ENCODE peak calls at places on chromosomes 1 and 21, in six cellular contexts. Y is K562, E is HCT116, Z is HepG2, X is H1, G is HEK293T. P is an unnamed sample.

GRCh38 chr1:100349276-100349675 is 3.0 kb upstream of the CDC14A start:
- DNase-seq in Y (no peak), E (no peak), Z (no peak), X (no peak), G (no peak), P (no peak)

GRCh38 chr1:32208891-32209309 is at the start of gene DCDC2B:
- DNase-seq in Y (no peak), E (no peak), Z (peak), X (no peak), G (no peak), P (no peak)

GRCh38 chr21:45074818-45075605 is 632 bp downstream of the ADARB1 start:
- DNase-seq in Y (peak), E (no peak), Z (no peak), X (peak), G (peak), P (peak)

GRCh38 chr1:100894622-100895539 is at the start of gene EXTL2:
- DNase-seq in Y (peak), E (peak), Z (peak), X (peak), G (peak), P (peak)

GRCh38 chr1:1542766-1543705 is 2.6 kb upstream of the TMEM240 start:
- DNase-seq in Y (peak), E (no peak), Z (no peak), X (no peak), G (no peak), P (no peak)

GRCh38 chr1:3774503-3775247 is 2.1 kb downstream of the SMIM1 start:
- DNase-seq in Y (peak), E (no peak), Z (no peak), X (no peak), G (no peak), P (no peak)

GRCh38 chr1:65724151-65724550 is 68.5 kb upstream of the PDE4B start:
- DNase-seq in Y (no peak), E (no peak), Z (no peak), X (no peak), G (no peak), P (no peak)

GRCh38 chr1:941588-942383 is 17.3 kb downstream of the NOC2L start:
- DNase-seq in Y (peak), E (no peak), Z (peak), X (peak), G (peak), P (peak)

GRCh38 chr1:186102559-186103148 is 272.4 kb downstream of the TPR start:
- DNase-seq in Y (no peak), E (no peak), Z (no peak), X (no peak), G (no peak), P (no peak)

GRCh38 chr1:37410815-37411214 is 63.6 kb upstream of the ZC3H12A start:
- DNase-seq in Y (peak), E (no peak), Z (peak), X (peak), G (peak), P (peak)

GRCh38 chr21:40276001-40276400 is 408.8 kb downstream of the PCP4 start:
- DNase-seq in Y (no peak), E (no peak), Z (no peak), X (no peak), G (no peak), P (no peak)

GRCh38 chr1:226496616-226497015 is 51.9 kb upstream of the STUM start:
- DNase-seq in Y (no peak), E (no peak), Z (no peak), X (peak), G (no peak), P (no peak)

GRCh38 chr1:19734472-19734999 is 65.2 kb downstream of the TMCO4 start:
- DNase-seq in Y (no peak), E (no peak), Z (no peak), X (no peak), G (no peak), P (no peak)

GRCh38 chr1:6059866-6060265 is 14.2 kb downstream of the KCNAB2 start:
- DNase-seq in Y (no peak), E (no peak), Z (no peak), X (no peak), G (no peak), P (no peak)

GRCh38 chr1:51445346-51446090 is 73.5 kb downstream of the EPS15 start:
- DNase-seq in Y (no peak), E (no peak), Z (no peak), X (no peak), G (no peak), P (no peak)

GRCh38 chr1:50829010-50829958 is 130.8 kb downstream of the FAF1 start:
- DNase-seq in Y (no peak), E (no peak), Z (no peak), X (no peak), G (no peak), P (no peak)

GRCh38 chr1:182392045-182393028 is 747 bp upstream of the GLUL start:
- DNase-seq in Y (no peak), E (no peak), Z (no peak), X (no peak), G (peak), P (peak)

GRCh38 chr21:29462475-29462874 is 163.8 kb downstream of the BACH1 start:
- DNase-seq in Y (no peak), E (no peak), Z (no peak), X (no peak), G (no peak), P (no peak)

GRCh38 chr1:66309006-66309741 is 224.8 kb upstream of the SGIP1 start:
- DNase-seq in Y (no peak), E (no peak), Z (no peak), X (no peak), G (no peak), P (no peak)

GRCh38 chr1:112893288-112894009 is 62.5 kb downstream of the SLC16A1 start:
- DNase-seq in Y (no peak), E (no peak), Z (no peak), X (no peak), G (no peak), P (no peak)

GRCh38 chr1:234186037-234186688 is 187.1 kb upstream of the COA6 start:
- DNase-seq in Y (no peak), E (peak), Z (peak), X (no peak), G (no peak), P (no peak)

GRCh38 chr1:197907846-197908616 is 5.6 kb downstream of the C1orf53 start:
- DNase-seq in Y (no peak), E (no peak), Z (no peak), X (no peak), G (no peak), P (no peak)

GRCh38 chr1:19424651-19425570 is 60.4 kb downstream of the CAPZB start:
- DNase-seq in Y (no peak), E (no peak), Z (peak), X (no peak), G (no peak), P (no peak)

GRCh38 chr1:31699341-31699891 is 4.4 kb downstream of the COL16A1 start:
- DNase-seq in Y (no peak), E (no peak), Z (no peak), X (no peak), G (no peak), P (no peak)

GRCh38 chr1:47227370-47228232 is 4.4 kb downstream of the TAL1 start:
- DNase-seq in Y (no peak), E (no peak), Z (no peak), X (no peak), G (no peak), P (no peak)

GRCh38 chr21:34243562-34243961 is 120.2 kb upstream of the KCNE2 start:
- DNase-seq in Y (no peak), E (peak), Z (peak), X (peak), G (peak), P (peak)
- TF ChIP-seq SP1 in Y (no peak), E (no peak), Z (no peak), X (no peak), G (no peak), P (no peak)

DNA sequence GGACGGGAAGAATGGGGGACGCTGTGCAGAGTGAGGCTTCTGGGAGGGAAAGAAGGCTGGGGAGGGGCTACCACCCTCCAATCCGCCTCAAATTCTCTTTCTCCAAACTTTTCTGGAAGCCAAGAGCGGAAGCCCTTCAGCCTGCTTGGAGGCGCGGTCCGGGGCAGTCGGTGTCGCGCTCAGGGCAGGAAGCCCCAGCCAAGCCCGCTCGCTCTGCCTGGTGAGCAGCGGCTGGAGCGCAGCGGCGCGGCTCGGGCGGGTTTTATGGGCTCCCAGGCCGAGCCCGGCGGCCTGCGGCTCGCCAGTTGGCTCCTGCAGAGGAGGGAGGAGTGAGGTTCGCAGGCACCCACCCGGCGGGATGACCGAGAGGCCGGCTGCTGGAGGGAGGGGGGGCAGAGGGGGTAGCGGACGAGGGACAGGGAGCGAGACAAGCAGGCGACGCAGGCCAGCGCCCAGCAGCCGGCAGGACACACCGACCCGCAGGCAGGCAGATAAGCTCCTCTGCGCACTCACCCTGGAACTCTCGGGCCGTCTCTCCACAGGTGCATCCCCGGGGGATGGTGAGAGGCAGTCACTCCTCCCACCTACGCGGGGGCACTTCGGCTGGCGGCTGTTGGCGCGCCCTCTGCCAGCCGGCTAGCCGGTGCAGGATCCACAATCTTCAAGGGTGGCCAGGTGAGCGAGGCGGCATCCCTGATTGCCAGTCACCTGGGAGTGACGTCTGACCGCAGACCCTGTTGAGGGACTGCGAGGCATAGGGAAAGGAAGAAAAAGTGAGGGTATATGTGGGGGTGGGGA is at the start of gene AVPR1B:
- DNase-seq in Y (no peak), E (no peak), Z (no peak), X (peak), G (peak), P (peak)
- TF ChIP-seq SP1 in Y (no peak), E (no peak), Z (no peak), X (no peak), G (no peak), P (peak)

GRCh38 chr1:204409111-204409510 is 2.5 kb downstream of the PPP1R15B start:
- DNase-seq in Y (no peak), E (no peak), Z (no peak), X (no peak), G (no peak), P (no peak)

GRCh38 chr1:204409878-204410763 is 1.5 kb downstream of the PPP1R15B start:
- DNase-seq in Y (no peak), E (no peak), Z (no peak), X (no peak), G (no peak), P (no peak)

GRCh38 chr1:204410764-204411450 is 710 bp downstream of the PPP1R15B start:
- DNase-seq in Y (no peak), E (no peak), Z (no peak), X (peak), G (no peak), P (peak)

GRCh38 chr1:204408602-204409001 is 3.0 kb downstream of the PPP1R15B start:
- DNase-seq in Y (no peak), E (no peak), Z (no peak), X (no peak), G (no peak), P (no peak)

DNA sequence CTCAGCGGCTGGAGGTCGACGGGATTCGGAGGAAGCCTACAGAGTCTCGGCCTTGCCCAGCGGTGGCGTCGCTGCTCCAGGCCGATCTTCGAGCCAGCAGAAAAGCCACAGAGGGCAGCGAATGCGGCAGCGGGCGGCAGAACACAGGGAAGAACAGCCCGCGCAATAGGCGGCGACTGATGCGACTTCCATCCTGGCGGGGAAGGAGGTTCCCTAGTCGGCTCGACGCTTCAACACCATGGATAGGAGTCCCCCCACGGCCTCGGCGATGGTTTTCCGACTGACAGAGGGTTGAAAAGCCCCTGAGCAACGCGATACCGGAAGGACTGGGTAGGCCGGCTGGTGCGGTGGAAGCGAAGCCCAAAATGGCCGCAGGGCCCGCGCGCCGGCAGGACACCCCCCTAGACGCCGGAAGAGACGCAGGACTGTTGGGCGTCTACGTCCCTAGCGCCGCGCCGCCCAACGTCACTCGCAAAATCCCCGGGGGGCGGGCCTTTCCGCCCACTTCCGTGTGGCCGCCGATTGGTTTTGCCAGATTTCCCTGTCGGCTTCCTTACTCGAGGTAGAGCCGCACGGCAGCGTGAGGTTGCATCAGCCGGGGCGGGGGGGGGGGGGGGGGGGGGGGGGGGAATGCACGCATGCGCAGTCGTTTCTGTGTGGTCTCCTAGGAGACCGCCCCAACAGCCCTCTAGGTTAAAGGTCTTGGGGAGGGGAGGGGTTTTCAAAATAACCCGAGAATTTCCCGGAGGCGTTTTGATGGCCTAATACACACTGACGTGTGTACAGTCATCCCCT is at the start of gene PPP1R15B:
- DNase-seq in Y (peak), E (peak), Z (peak), X (peak), G (peak), P (peak)
- TF ChIP-seq SP1 in Y (peak), E (peak), Z (no peak), X (no peak), G (no peak), P (peak)

DNA sequence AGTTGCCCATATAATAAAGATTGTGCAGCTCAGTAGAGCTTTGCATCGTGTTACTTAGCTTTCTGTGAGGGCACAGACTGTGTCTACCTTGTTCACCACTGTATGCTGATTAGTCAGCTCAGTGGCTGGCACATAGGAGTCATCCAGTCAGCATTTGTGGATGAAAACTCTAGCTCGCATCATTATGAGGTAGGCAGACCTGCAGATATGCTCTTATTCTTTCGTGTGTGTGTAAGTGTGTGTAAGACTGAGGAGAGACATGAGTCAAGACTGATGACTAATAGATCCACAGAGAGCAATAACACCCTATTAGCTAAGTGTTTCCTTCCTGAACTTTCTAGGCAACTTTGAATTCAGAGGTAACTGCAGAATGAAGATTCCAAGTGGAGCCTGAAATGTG is 17.1 kb downstream of the TTF2 start:
- DNase-seq in Y (no peak), E (peak), Z (no peak), X (no peak), G (no peak), P (no peak)
- TF ChIP-seq SP1 in Y (no peak), E (peak), Z (no peak), X (no peak), G (no peak), P (no peak)

DNA sequence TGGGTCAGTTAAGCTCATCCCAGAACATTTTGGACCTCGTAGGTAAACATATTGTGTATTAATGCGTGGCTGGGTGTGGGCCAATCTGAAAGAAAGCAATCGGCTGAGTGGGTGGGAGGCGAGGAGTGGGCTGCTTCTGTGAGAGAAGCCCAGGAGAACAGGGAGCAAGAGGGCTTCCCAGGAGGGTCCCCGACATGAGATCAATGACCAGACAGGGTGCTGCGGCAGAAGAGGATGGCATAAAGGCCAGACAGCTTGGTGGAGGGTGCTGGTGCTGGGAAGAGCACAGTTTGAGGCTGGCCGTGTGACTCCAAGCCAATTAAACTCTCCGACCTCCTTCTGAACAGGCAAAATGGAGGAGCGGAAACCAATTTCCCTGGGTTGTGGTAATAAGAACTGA is 63.1 kb downstream of the MEF2D start:
- DNase-seq in Y (no peak), E (no peak), Z (no peak), X (no peak), G (no peak), P (no peak)
- TF ChIP-seq SP1 in Y (no peak), E (no peak), Z (no peak), X (no peak), G (no peak), P (no peak)

GRCh38 chr1:236687273-236687672 is 974 bp downstream of the ACTN2 start:
- DNase-seq in Y (no peak), E (no peak), Z (no peak), X (no peak), G (no peak), P (no peak)
- TF ChIP-seq SP1 in Y (no peak), E (no peak), Z (no peak), X (no peak), G (no peak), P (no peak)

DNA sequence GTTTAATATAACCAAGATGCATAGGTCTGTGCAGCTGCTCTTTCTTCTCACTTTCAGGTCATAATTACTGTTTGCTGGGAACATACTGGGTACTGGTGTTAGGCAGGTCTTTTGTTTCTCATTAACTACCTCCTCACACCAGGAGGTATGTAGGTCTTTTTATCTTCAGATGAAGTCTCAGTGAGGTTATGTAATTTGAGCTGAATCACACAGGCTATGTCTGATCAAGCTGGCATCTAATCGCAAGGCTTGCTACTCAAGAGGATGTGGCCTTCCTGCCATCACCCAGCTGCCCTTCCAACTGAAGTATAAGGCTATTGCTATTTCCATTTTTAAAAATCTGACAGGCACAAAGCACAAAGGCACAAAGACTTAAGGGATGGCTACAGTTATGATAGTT is 96.4 kb downstream of the RUNX1 start:
- DNase-seq in Y (no peak), E (no peak), Z (no peak), X (no peak), G (no peak), P (no peak)
- TF ChIP-seq SP1 in Y (no peak), E (no peak), Z (no peak), X (no peak), G (no peak), P (no peak)

GRCh38 chr1:229229137-229229720 is 41.7 kb upstream of the RAB4A start:
- DNase-seq in Y (no peak), E (no peak), Z (no peak), X (peak), G (no peak), P (no peak)

GRCh38 chr1:229231754-229232119 is 39.2 kb upstream of the RAB4A start:
- DNase-seq in Y (no peak), E (no peak), Z (no peak), X (peak), G (no peak), P (no peak)

GRCh38 chr1:229229721-229230135 is 41.2 kb upstream of the RAB4A start:
- DNase-seq in Y (no peak), E (no peak), Z (peak), X (peak), G (no peak), P (no peak)

GRCh38 chr1:229230136-229230892 is 40.6 kb upstream of the RAB4A start:
- DNase-seq in Y (no peak), E (no peak), Z (peak), X (peak), G (no peak), P (no peak)

DNA sequence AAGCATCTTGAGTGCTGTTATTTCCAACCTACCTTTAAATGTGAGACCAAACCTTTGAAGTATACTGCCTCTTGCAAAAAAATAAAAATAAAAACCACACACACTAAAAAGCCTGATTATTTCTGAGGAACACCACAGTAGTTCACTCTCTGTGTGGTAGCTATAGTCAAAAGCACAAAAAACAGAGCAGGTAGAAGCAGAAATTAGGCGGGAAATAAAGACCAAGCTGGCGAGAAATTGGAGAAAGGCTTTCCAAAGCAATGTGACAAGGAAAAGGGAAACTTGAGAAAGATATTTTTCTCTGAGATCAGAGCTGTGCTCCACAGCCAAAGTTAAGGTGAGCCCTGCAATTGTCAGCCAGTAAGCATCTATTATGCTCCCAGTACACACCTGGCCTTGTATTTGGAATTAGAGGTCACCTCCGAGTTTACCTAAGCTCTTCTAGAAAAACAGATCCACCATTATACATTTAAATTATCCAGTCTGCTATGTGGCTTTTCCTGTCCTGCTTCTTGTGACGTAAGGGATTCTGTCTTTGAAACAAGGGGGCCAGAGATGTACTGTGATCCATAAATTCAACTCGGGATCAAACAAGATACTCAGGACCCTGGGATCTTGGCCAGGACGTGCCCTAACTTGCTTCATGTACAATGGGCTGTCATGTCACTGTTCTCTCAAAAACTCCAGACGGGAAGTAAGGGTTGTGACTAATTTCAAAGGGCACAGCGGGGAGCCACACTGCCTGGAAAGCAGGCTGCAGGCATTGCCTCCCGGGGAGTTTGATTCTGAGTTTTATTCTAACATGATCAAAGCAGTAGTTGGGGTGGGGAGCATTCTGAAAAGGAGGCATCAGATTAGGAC is 39.8 kb upstream of the RAB4A start:
- DNase-seq in Y (no peak), E (peak), Z (no peak), X (peak), G (no peak), P (peak)
- TF ChIP-seq SP1 in Y (no peak), E (peak), Z (no peak), X (no peak), G (no peak), P (no peak)